ENCODE peak calls at places on chromosomes 13 and 19, in four cellular contexts. M, T, Z and S are unnamed samples.
A peak's percentile ranks its signal among the peaks of the same experiment; 100 is the strongest.

GRCh38 chr13:110506396-110506795 is 55.1 kb downstream of the RAB20 start:
- DNase-seq in M (peak; percentile 55), T (no peak), Z (no peak), S (no peak)

GRCh38 chr19:33447336-33448158 is 74.0 kb downstream of the CEBPG start:
- DNase-seq in M (no peak), T (no peak), Z (no peak), S (no peak)

GRCh38 chr13:21137696-21138095 is 38.7 kb downstream of the SKA3 start:
- DNase-seq in M (no peak), T (no peak), Z (no peak), S (no peak)

GRCh38 chr13:111323950-111324651 is 3.7 kb downstream of the TEX29 start:
- DNase-seq in M (no peak), T (no peak), Z (no peak), S (no peak)

GRCh38 chr19:41937976-41938375 is 9.7 kb upstream of the ERFL start:
- DNase-seq in M (no peak), T (no peak), Z (no peak), S (no peak)

GRCh38 chr19:29329460-29330134 is 116.6 kb upstream of the UQCRFS1 start:
- DNase-seq in M (peak; percentile 31), T (no peak), Z (no peak), S (no peak)

GRCh38 chr13:106471957-106472543 is 63.4 kb downstream of the EFNB2 start:
- DNase-seq in M (peak; percentile 5), T (peak; percentile 43), Z (peak; percentile 71), S (peak; percentile 99)

GRCh38 chr19:41701401-41702075 is 6.9 kb upstream of the CEACAM5 start:
- DNase-seq in M (peak; percentile 27), T (no peak), Z (no peak), S (peak; percentile 35)

GRCh38 chr13:103386341-103386740 is 320.1 kb upstream of the SLC10A2 start:
- DNase-seq in M (no peak), T (peak; percentile 8), Z (no peak), S (peak; percentile 7)

GRCh38 chr19:8578642-8579265 is 1.5 kb upstream of the MYO1F start:
- DNase-seq in M (peak; percentile 74), T (peak; percentile 72), Z (peak; percentile 77), S (no peak)

GRCh38 chr19:6536138-6536671 is 5.4 kb downstream of the TNFSF9 start:
- DNase-seq in M (peak; percentile 93), T (no peak), Z (peak; percentile 54), S (no peak)
- TF ChIP-seq POLR2A in M (no peak), T (no peak), Z (no peak), S (no peak)

GRCh38 chr19:19064098-19064722 is 416 bp downstream of the SLC25A42 start:
- DNase-seq in M (no peak), T (peak; percentile 17), Z (no peak), S (no peak)

GRCh38 chr19:19064811-19065745 is 1.3 kb downstream of the SLC25A42 start:
- DNase-seq in M (peak; percentile 32), T (no peak), Z (no peak), S (no peak)

GRCh38 chr19:19062454-19063182 is 1.2 kb upstream of the SLC25A42 start:
- DNase-seq in M (no peak), T (no peak), Z (no peak), S (peak; percentile 81)

GRCh38 chr19:19061491-19061890 is 2.3 kb upstream of the SLC25A42 start:
- DNase-seq in M (no peak), T (peak; percentile 58), Z (no peak), S (no peak)

GRCh38 chr19:19063183-19064097 is at the start of gene SLC25A42:
- DNase-seq in M (peak; percentile 97), T (peak; percentile 100), Z (peak; percentile 98), S (peak; percentile 99)
- TF ChIP-seq POLR2A in M (peak; percentile 84), T (no peak), Z (no peak), S (peak; percentile 43)

GRCh38 chr19:3055741-3056453 is 6.4 kb downstream of the TLE5 start:
- DNase-seq in M (peak; percentile 62), T (no peak), Z (peak; percentile 56), S (no peak)

GRCh38 chr19:3053780-3054179 is 8.5 kb downstream of the TLE5 start:
- DNase-seq in M (peak; percentile 11), T (no peak), Z (no peak), S (no peak)

GRCh38 chr19:3054972-3055740 is 7.1 kb downstream of the TLE5 start:
- DNase-seq in M (peak; percentile 17), T (no peak), Z (peak; percentile 55), S (peak; percentile 99)

GRCh38 chr19:3053218-3053621 is 9.1 kb downstream of the TLE5 start:
- DNase-seq in M (peak; percentile 17), T (no peak), Z (no peak), S (no peak)

GRCh38 chr19:3054265-3054971 is 7.9 kb downstream of the TLE5 start:
- DNase-seq in M (no peak), T (no peak), Z (no peak), S (no peak)
- TF ChIP-seq POLR2A in M (no peak), T (no peak), Z (no peak), S (no peak)

GRCh38 chr19:45370410-45371204 is at the start of gene ERCC2:
- DNase-seq in M (peak; percentile 100), T (peak; percentile 99), Z (peak; percentile 99), S (peak; percentile 96)
- TF ChIP-seq POLR2A in M (peak; percentile 88), T (no peak), Z (no peak), S (peak; percentile 20)

GRCh38 chr13:80047406-80047805 is 293.5 kb downstream of the SPRY2 start:
- DNase-seq in M (no peak), T (no peak), Z (no peak), S (no peak)

GRCh38 chr13:80050252-80050651 is 290.7 kb downstream of the SPRY2 start:
- DNase-seq in M (no peak), T (no peak), Z (no peak), S (no peak)

GRCh38 chr13:80048802-80049201 is 292.1 kb downstream of the SPRY2 start:
- DNase-seq in M (peak; percentile 7), T (peak; percentile 91), Z (peak; percentile 94), S (peak; percentile 43)

GRCh38 chr13:80052286-80052685 is 288.6 kb downstream of the SPRY2 start:
- DNase-seq in M (no peak), T (no peak), Z (no peak), S (no peak)

DNA sequence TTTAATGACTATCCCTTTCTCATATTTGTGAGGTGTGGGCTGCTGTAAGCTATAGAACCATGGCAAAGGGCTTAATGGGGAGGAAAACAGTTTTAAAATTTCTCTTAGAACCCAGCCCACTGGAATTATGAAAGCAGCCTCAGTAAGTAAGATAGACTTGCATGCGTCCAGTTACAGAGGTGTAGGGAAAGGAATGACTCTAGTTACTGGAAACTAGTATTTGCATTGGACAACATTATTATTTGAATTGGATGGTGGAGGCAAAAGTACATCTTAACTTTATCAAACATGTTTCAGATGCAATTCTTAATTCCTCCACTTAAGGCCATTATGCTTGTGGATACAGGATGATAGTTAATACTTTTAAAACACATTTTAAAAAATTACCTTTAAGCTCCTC is 292.9 kb downstream of the SPRY2 start:
- DNase-seq in M (no peak), T (no peak), Z (no peak), S (no peak)
- TF ChIP-seq POLR2A in M (no peak), T (no peak), Z (no peak), S (no peak)